ENCODE peak calls at places on chromosomes 4 and X, in six cellular contexts. M, B, N, Y, L and G are unnamed samples.
A peak's percentile ranks its signal among the peaks of the same experiment; 100 is the strongest.

GRCh38 chr4:5686338-5686737 is 22.0 kb downstream of the EVC2 start:
- DNase-seq in M (no peak), B (no peak), N (no peak), Y (no peak), L (no peak), G (no peak)

GRCh38 chr4:113447695-113448265 is 313.8 kb downstream of the CAMK2D start:
- DNase-seq in M (no peak), B (no peak), N (no peak), Y (no peak), L (no peak), G (no peak)

GRCh38 chr4:26885912-26886274 is 25.3 kb downstream of the STIM2 start:
- DNase-seq in M (peak; percentile 80), B (no peak), N (no peak), Y (no peak), L (no peak), G (no peak)

GRCh38 chr4:33073811-33074210 is 2353.6 kb downstream of the PCDH7 start:
- DNase-seq in M (no peak), B (no peak), N (no peak), Y (no peak), L (peak; percentile 53), G (no peak)

GRCh38 chrX:128717635-128718578 is 665.7 kb upstream of the ACTRT1 start:
- DNase-seq in M (no peak), B (no peak), N (no peak), Y (no peak), L (no peak), G (no peak)

GRCh38 chr4:40241936-40242590 is 45.2 kb downstream of the RHOH start:
- DNase-seq in M (no peak), B (no peak), N (no peak), Y (no peak), L (no peak), G (no peak)

GRCh38 chr4:17911608-17912007 is 100.8 kb downstream of the NCAPG start:
- DNase-seq in M (no peak), B (no peak), N (no peak), Y (no peak), L (no peak), G (no peak)

GRCh38 chr4:26896636-26897035 is 36.0 kb downstream of the STIM2 start:
- DNase-seq in M (no peak), B (peak; percentile 47), N (no peak), Y (no peak), L (peak; percentile 23), G (no peak)

GRCh38 chr4:121582296-121582695 is 114.5 kb downstream of the ANXA5 start:
- DNase-seq in M (no peak), B (peak; percentile 16), N (no peak), Y (no peak), L (no peak), G (no peak)

GRCh38 chr4:140242357-140243284 is 88.6 kb upstream of the MAML3 start:
- DNase-seq in M (no peak), B (peak; percentile 76), N (no peak), Y (no peak), L (no peak), G (no peak)

GRCh38 chr4:119151161-119151560 is 15.5 kb downstream of the MYOZ2 start:
- DNase-seq in M (no peak), B (no peak), N (no peak), Y (no peak), L (no peak), G (no peak)

GRCh38 chr4:35963383-35963782 is 280.9 kb downstream of the ARAP2 start:
- DNase-seq in M (no peak), B (no peak), N (no peak), Y (no peak), L (no peak), G (no peak)

GRCh38 chr4:139685180-139685579 is 19.6 kb downstream of the MGST2 start:
- DNase-seq in M (no peak), B (no peak), N (no peak), Y (no peak), L (no peak), G (no peak)

GRCh38 chrX:130091976-130092522 is 18.2 kb downstream of the ELF4 start:
- DNase-seq in M (peak; percentile 86), B (peak; percentile 30), N (no peak), Y (peak; percentile 64), L (no peak), G (no peak)

GRCh38 chrX:18410038-18410437 is 15.4 kb upstream of the CDKL5 start:
- DNase-seq in M (no peak), B (no peak), N (no peak), Y (no peak), L (no peak), G (no peak)

GRCh38 chr4:183342541-183343533 is 20.6 kb upstream of the CLDN24 start:
- DNase-seq in M (peak; percentile 26), B (no peak), N (no peak), Y (no peak), L (no peak), G (no peak)

GRCh38 chr4:133316874-133317273 is 167.8 kb downstream of the PCDH10 start:
- DNase-seq in M (no peak), B (peak; percentile 7), N (no peak), Y (no peak), L (no peak), G (no peak)

GRCh38 chr4:83699358-83699757 is 163.4 kb downstream of the GPAT3 start:
- DNase-seq in M (no peak), B (no peak), N (no peak), Y (no peak), L (no peak), G (no peak)

GRCh38 chrX:124488412-124489161 is 142.2 kb downstream of the SH2D1A start:
- DNase-seq in M (no peak), B (no peak), N (no peak), Y (no peak), L (no peak), G (no peak)

GRCh38 chr4:38711066-38711465 is 47.1 kb downstream of the KLF3 start:
- DNase-seq in M (no peak), B (no peak), N (no peak), Y (no peak), L (no peak), G (peak; percentile 47)

GRCh38 chr4:140427919-140428471 is 547 bp upstream of the CLGN start:
- DNase-seq in M (no peak), B (no peak), N (no peak), Y (no peak), L (no peak), G (no peak)

GRCh38 chr4:28093071-28093470 is 1232.4 kb downstream of the STIM2 start:
- DNase-seq in M (no peak), B (no peak), N (no peak), Y (no peak), L (no peak), G (no peak)

GRCh38 chrX:107857815-107858214 is 32.1 kb downstream of the MID2 start:
- DNase-seq in M (no peak), B (no peak), N (no peak), Y (no peak), L (no peak), G (no peak)

GRCh38 chrX:110310896-110311295 is 7.0 kb downstream of the AMMECR1 start:
- DNase-seq in M (no peak), B (no peak), N (no peak), Y (no peak), L (no peak), G (no peak)

GRCh38 chr4:174408841-174409552 is 113.3 kb downstream of the HPGD start:
- DNase-seq in M (no peak), B (no peak), N (no peak), Y (no peak), L (no peak), G (no peak)

GRCh38 chr4:40840255-40840984 is 90.7 kb downstream of the NSUN7 start:
- DNase-seq in M (no peak), B (no peak), N (no peak), Y (no peak), L (no peak), G (no peak)

GRCh38 chr4:23373269-23373668 is 516.6 kb downstream of the PPARGC1A start:
- DNase-seq in M (no peak), B (peak; percentile 93), N (no peak), Y (peak; percentile 85), L (peak; percentile 72), G (no peak)

GRCh38 chr4:123415977-123416376 is 19.4 kb downstream of the SPRY1 start:
- DNase-seq in M (no peak), B (no peak), N (no peak), Y (no peak), L (no peak), G (no peak)

GRCh38 chr4:42348692-42349091 is 48.6 kb upstream of the SHISA3 start:
- DNase-seq in M (no peak), B (no peak), N (no peak), Y (no peak), L (no peak), G (no peak)

GRCh38 chr4:82715731-82716617 is 82.6 kb downstream of the SCD5 start:
- DNase-seq in M (no peak), B (no peak), N (peak; percentile 81), Y (no peak), L (peak; percentile 40), G (no peak)

GRCh38 chrX:1487401-1487800 is 34.7 kb upstream of the ASMTL start:
- DNase-seq in M (no peak), B (no peak), N (no peak), Y (no peak), L (no peak), G (no peak)

GRCh38 chr4:21765810-21766407 is 182.7 kb downstream of the KCNIP4 start:
- DNase-seq in M (peak; percentile 13), B (peak; percentile 75), N (no peak), Y (no peak), L (peak; percentile 22), G (no peak)

GRCh38 chr4:139734201-139734874 is 68.7 kb downstream of the MGST2 start:
- DNase-seq in M (no peak), B (no peak), N (peak; percentile 29), Y (no peak), L (no peak), G (no peak)

GRCh38 chrX:18368402-18368801 is 13.9 kb upstream of the SCML2 start:
- DNase-seq in M (no peak), B (no peak), N (no peak), Y (no peak), L (no peak), G (no peak)

GRCh38 chr4:6834867-6835266 is 52.3 kb downstream of the KIAA0232 start:
- DNase-seq in M (no peak), B (peak; percentile 66), N (no peak), Y (no peak), L (no peak), G (no peak)

GRCh38 chrX:130086414-130087207 is 23.7 kb downstream of the ELF4 start:
- DNase-seq in M (peak; percentile 87), B (no peak), N (no peak), Y (no peak), L (no peak), G (no peak)

GRCh38 chr4:107719211-107719926 is 665 bp downstream of the PAPSS1 start:
- DNase-seq in M (no peak), B (peak; percentile 37), N (no peak), Y (no peak), L (no peak), G (no peak)